ENCODE peak calls at places on chromosomes 6 and 20, in six cellular contexts. One of them, this sample, is unnamed.
A peak's percentile ranks its signal among the peaks of the same experiment; 100 is the strongest.

GRCh38 chr6:113402541-113402940 is 454.6 kb upstream of the MARCKS start:
- DNase-seq in uterus: no peak
- DNase-seq in astrocyte of the spinal cord: no peak
- DNase-seq in MM.1S: no peak
- DNase-seq in right atrium auricular region: no peak
- DNase-seq in right lobe of liver: no peak
- DNase-seq in this sample: no peak

GRCh38 chr20:63553933-63554290 is at the start of gene FNDC11:
- DNase-seq in astrocyte of the spinal cord: peak; percentile 10
- DNase-seq in MM.1S: no peak
- DNase-seq in right atrium auricular region: no peak
- DNase-seq in right lobe of liver: no peak
- DNase-seq in uterus: no peak
- DNase-seq in this sample: peak; percentile 61

GRCh38 chr6:144307880-144308279 is 22.7 kb downstream of the UTRN start:
- DNase-seq in uterus: no peak
- DNase-seq in right atrium auricular region: no peak
- DNase-seq in MM.1S: no peak
- DNase-seq in right lobe of liver: no peak
- DNase-seq in astrocyte of the spinal cord: no peak
- DNase-seq in this sample: no peak

GRCh38 chr6:46305833-46306232 is 135.1 kb upstream of the ENPP5 start:
- DNase-seq in MM.1S: peak; percentile 38
- DNase-seq in astrocyte of the spinal cord: no peak
- DNase-seq in uterus: no peak
- DNase-seq in right atrium auricular region: no peak
- DNase-seq in right lobe of liver: no peak
- DNase-seq in this sample: no peak

GRCh38 chr6:29728173-29728879 is 5.1 kb downstream of the HLA-F start:
- DNase-seq in uterus: no peak
- DNase-seq in right atrium auricular region: no peak
- DNase-seq in MM.1S: no peak
- DNase-seq in right lobe of liver: no peak
- DNase-seq in astrocyte of the spinal cord: no peak
- DNase-seq in this sample: no peak

GRCh38 chr6:7730003-7730402 is 4.1 kb downstream of the BMP6 start:
- DNase-seq in MM.1S: no peak
- DNase-seq in right atrium auricular region: no peak
- DNase-seq in right lobe of liver: no peak
- DNase-seq in astrocyte of the spinal cord: no peak
- DNase-seq in uterus: no peak
- DNase-seq in this sample: no peak

GRCh38 chr6:157530724-157531168 is 149.8 kb downstream of the ZDHHC14 start:
- DNase-seq in uterus: no peak
- DNase-seq in astrocyte of the spinal cord: no peak
- DNase-seq in MM.1S: no peak
- DNase-seq in right lobe of liver: no peak
- DNase-seq in right atrium auricular region: no peak
- DNase-seq in this sample: no peak

GRCh38 chr6:26327450-26328264 is 37.3 kb upstream of the BTN3A2 start:
- DNase-seq in right lobe of liver: no peak
- DNase-seq in MM.1S: no peak
- DNase-seq in uterus: no peak
- DNase-seq in astrocyte of the spinal cord: peak; percentile 89
- DNase-seq in right atrium auricular region: no peak
- DNase-seq in this sample: peak; percentile 87

GRCh38 chr6:131258010-131258652 is 122.9 kb downstream of the AKAP7 start:
- DNase-seq in MM.1S: no peak
- DNase-seq in uterus: no peak
- DNase-seq in astrocyte of the spinal cord: no peak
- DNase-seq in right lobe of liver: no peak
- DNase-seq in right atrium auricular region: no peak
- DNase-seq in this sample: no peak

GRCh38 chr20:24034820-24035219 is 46.2 kb upstream of the GGTLC1 start:
- DNase-seq in right lobe of liver: peak; percentile 82
- DNase-seq in uterus: no peak
- DNase-seq in right atrium auricular region: no peak
- DNase-seq in MM.1S: peak; percentile 29
- DNase-seq in astrocyte of the spinal cord: no peak
- DNase-seq in this sample: peak; percentile 6

GRCh38 chr20:49447946-49448809 is 34.3 kb downstream of the KCNB1 start:
- DNase-seq in astrocyte of the spinal cord: peak; percentile 23
- DNase-seq in right atrium auricular region: peak; percentile 78
- DNase-seq in uterus: peak; percentile 32
- DNase-seq in right lobe of liver: no peak
- DNase-seq in MM.1S: no peak
- DNase-seq in this sample: no peak

GRCh38 chr6:16758163-16758975 is 2.9 kb downstream of the ATXN1 start:
- DNase-seq in MM.1S: no peak
- DNase-seq in uterus: no peak
- DNase-seq in right lobe of liver: no peak
- DNase-seq in astrocyte of the spinal cord: peak; percentile 53
- DNase-seq in right atrium auricular region: no peak
- DNase-seq in this sample: peak; percentile 47

GRCh38 chr6:16759181-16759645 is 2.0 kb downstream of the ATXN1 start:
- DNase-seq in astrocyte of the spinal cord: peak; percentile 54
- DNase-seq in right lobe of liver: no peak
- DNase-seq in MM.1S: no peak
- DNase-seq in uterus: no peak
- DNase-seq in right atrium auricular region: no peak
- DNase-seq in this sample: peak; percentile 40

GRCh38 chr6:16760536-16761468 is at the start of gene ATXN1:
- DNase-seq in uterus: peak; percentile 81
- DNase-seq in astrocyte of the spinal cord: no peak
- DNase-seq in right atrium auricular region: no peak
- DNase-seq in right lobe of liver: peak; percentile 78
- DNase-seq in MM.1S: peak; percentile 44
- DNase-seq in this sample: peak; percentile 73

GRCh38 chr6:16761469-16762264 is 407 bp upstream of the ATXN1 start:
- DNase-seq in right lobe of liver: peak; percentile 94
- DNase-seq in MM.1S: peak; percentile 85
- DNase-seq in astrocyte of the spinal cord: peak; percentile 95
- DNase-seq in right atrium auricular region: peak; percentile 88
- DNase-seq in uterus: peak; percentile 92
- DNase-seq in this sample: peak; percentile 95

GRCh38 chr6:16759646-16760535 is 1.4 kb downstream of the ATXN1 start:
- DNase-seq in MM.1S: peak; percentile 82
- DNase-seq in astrocyte of the spinal cord: peak; percentile 91
- DNase-seq in right lobe of liver: peak; percentile 96
- DNase-seq in uterus: peak; percentile 94
- DNase-seq in right atrium auricular region: peak; percentile 93
- DNase-seq in this sample: peak; percentile 97
- TF ChIP-seq CTCF in MM.1S: peak; percentile 7
- TF ChIP-seq CTCF in astrocyte of the spinal cord: peak; percentile 7
- TF ChIP-seq CTCF in right lobe of liver: peak; percentile 5
- TF ChIP-seq CTCF in uterus: peak; percentile 20
- TF ChIP-seq CTCF in right atrium auricular region: no peak
- TF ChIP-seq CTCF in this sample: no peak

DNA sequence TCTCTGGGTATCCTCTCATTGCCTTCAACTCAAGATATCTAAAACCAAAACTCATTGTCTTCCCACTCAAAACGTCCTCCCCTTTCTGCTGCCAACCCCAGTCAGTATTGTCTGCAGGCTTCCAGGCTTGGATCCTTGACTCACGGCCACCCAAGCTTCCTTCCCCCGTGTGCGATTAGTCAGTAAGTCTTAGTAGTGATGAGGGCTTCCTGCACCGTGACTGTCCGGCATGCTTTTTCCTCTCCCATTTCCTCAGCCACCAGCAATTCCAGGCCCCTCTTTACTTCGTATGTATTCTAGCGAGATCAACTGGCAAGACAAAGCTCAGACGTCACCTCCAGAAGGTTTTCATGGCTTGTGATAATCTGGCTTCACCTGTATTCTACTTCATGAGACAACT is 88.6 kb upstream of the DUSP22 start:
- DNase-seq in MM.1S: no peak
- DNase-seq in uterus: no peak
- DNase-seq in astrocyte of the spinal cord: no peak
- DNase-seq in right lobe of liver: no peak
- DNase-seq in right atrium auricular region: no peak
- DNase-seq in this sample: no peak
- H3K4me3 ChIP-seq in MM.1S: no peak overlapping the region
- H3K4me3 ChIP-seq in uterus: no peak overlapping the region
- H3K4me3 ChIP-seq in astrocyte of the spinal cord: no peak overlapping the region
- H3K4me3 ChIP-seq in right lobe of liver: no peak overlapping the region
- H3K4me3 ChIP-seq in right atrium auricular region: no peak overlapping the region
- H3K4me3 ChIP-seq in this sample: no peak overlapping the region

GRCh38 chr20:46406986-46407670 is 713 bp upstream of the ELMO2 start:
- DNase-seq in uterus: peak; percentile 60
- DNase-seq in astrocyte of the spinal cord: peak; percentile 7
- DNase-seq in right lobe of liver: peak; percentile 89
- DNase-seq in MM.1S: peak; percentile 71
- DNase-seq in right atrium auricular region: peak; percentile 75
- DNase-seq in this sample: peak; percentile 19

GRCh38 chr20:46408281-46408731 is 1.9 kb upstream of the ELMO2 start:
- DNase-seq in right atrium auricular region: no peak
- DNase-seq in astrocyte of the spinal cord: no peak
- DNase-seq in right lobe of liver: no peak
- DNase-seq in MM.1S: no peak
- DNase-seq in uterus: no peak
- DNase-seq in this sample: no peak

GRCh38 chr20:46407671-46407996 is 1.2 kb upstream of the ELMO2 start:
- DNase-seq in MM.1S: peak; percentile 27
- DNase-seq in astrocyte of the spinal cord: no peak
- DNase-seq in right lobe of liver: no peak
- DNase-seq in uterus: no peak
- DNase-seq in right atrium auricular region: no peak
- DNase-seq in this sample: no peak

GRCh38 chr20:46402236-46402886 is 4.1 kb downstream of the ELMO2 start:
- DNase-seq in MM.1S: no peak
- DNase-seq in uterus: no peak
- DNase-seq in right atrium auricular region: no peak
- DNase-seq in astrocyte of the spinal cord: peak; percentile 8
- DNase-seq in right lobe of liver: no peak
- DNase-seq in this sample: no peak

DNA sequence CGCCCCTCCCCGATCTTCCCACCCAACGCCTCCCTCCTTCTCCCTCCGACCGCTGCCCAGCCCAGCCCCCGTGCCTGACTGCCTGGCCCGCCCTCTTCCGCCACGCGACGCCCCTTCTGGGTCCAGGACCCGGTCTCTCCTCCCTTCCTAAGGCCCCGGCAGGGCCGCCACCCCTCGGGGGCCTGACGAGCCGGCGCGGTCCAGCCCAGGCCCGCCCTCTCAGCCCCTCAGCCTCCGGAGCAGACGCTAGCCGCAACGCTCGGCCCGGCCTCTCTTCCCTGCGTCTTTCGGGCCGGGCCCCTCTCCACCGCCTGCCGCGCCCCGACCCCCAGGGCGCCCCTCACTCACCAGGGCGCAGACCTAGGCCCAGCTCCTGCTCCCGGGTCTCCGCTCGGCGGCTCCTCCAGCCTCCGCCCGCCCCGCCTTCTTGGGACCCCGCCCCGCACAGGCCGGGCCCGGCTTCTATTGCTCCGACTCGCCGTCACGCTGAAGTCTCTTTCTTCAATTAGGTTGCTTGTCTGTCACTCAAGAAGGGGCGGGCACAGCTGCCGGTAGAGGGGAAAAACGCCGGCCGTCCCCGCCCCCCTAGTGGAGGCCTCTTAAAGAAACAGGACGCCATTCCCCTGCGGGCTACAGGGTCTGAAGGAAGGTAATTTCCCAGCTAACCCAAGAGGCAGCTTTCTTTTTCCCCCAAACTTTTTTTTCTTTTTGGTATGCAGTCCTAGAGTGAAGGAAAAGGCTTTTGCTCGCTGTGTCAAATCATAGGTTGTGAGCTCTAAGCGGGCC is at the start of gene ELMO2:
- DNase-seq in astrocyte of the spinal cord: peak; percentile 98
- DNase-seq in MM.1S: peak; percentile 97
- DNase-seq in uterus: peak; percentile 99
- DNase-seq in right lobe of liver: peak; percentile 98
- DNase-seq in right atrium auricular region: peak; percentile 99
- DNase-seq in this sample: peak; percentile 98
- TF ChIP-seq CTCF in astrocyte of the spinal cord: no peak
- TF ChIP-seq CTCF in MM.1S: no peak
- TF ChIP-seq CTCF in uterus: peak; percentile 19
- TF ChIP-seq CTCF in right lobe of liver: peak; percentile 13
- TF ChIP-seq CTCF in right atrium auricular region: no peak
- TF ChIP-seq CTCF in this sample: no peak

GRCh38 chr20:3653921-3654320 is 9.3 kb downstream of the GFRA4 start:
- DNase-seq in astrocyte of the spinal cord: no peak
- DNase-seq in right atrium auricular region: no peak
- DNase-seq in uterus: no peak
- DNase-seq in right lobe of liver: no peak
- DNase-seq in MM.1S: no peak
- DNase-seq in this sample: no peak
- H3K4me3 ChIP-seq in astrocyte of the spinal cord: no peak overlapping the region
- H3K4me3 ChIP-seq in right atrium auricular region: no peak overlapping the region
- H3K4me3 ChIP-seq in uterus: no peak overlapping the region
- H3K4me3 ChIP-seq in right lobe of liver: no peak overlapping the region
- H3K4me3 ChIP-seq in MM.1S: no peak overlapping the region
- H3K4me3 ChIP-seq in this sample: no peak overlapping the region

DNA sequence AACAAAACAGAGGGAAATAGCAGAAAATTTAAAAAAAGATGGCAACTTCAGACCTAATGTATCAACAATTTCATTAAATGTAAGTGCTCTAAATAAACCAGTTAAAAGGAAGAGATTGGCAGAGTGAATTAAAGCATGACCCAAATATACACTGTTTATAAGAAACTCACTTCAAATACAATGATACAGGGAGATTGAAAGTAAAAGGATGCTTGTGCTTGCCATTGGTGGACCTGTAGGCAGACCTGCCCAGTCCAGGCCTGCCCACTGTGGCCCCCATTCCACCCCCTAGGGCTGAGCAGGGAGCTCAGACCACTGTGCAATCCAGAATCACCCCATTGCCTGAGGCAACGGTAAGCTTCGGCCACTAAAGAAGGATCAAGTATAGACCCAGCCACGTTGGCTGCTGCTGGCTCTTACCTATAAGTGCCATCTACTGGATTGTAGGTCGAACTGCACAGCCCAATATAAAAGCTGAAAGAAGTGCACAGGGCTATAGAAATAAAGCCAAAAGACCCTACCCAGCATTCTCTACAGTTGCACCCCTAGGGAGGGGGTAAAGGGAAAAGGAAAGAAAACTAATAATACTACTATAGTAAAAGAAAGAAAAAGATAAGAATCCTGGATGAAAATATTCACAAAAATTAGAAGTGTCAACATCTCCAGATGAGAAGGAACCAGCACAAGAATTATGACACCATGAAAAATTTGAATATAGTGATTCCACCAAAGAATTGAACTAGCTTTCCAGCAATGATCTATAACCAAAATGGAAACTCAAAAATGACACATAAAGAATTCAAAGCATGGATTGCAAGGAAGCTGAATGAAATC is 36.1 kb downstream of the PSMB1 start:
- DNase-seq in right atrium auricular region: no peak
- DNase-seq in astrocyte of the spinal cord: peak; percentile 79
- DNase-seq in right lobe of liver: no peak
- DNase-seq in MM.1S: peak; percentile 44
- DNase-seq in uterus: peak; percentile 24
- DNase-seq in this sample: peak; percentile 64
- TF ChIP-seq CTCF in right atrium auricular region: peak; percentile 47
- TF ChIP-seq CTCF in astrocyte of the spinal cord: peak; percentile 88
- TF ChIP-seq CTCF in right lobe of liver: peak; percentile 82
- TF ChIP-seq CTCF in MM.1S: peak; percentile 59
- TF ChIP-seq CTCF in uterus: peak; percentile 61
- TF ChIP-seq CTCF in this sample: peak; percentile 87

DNA sequence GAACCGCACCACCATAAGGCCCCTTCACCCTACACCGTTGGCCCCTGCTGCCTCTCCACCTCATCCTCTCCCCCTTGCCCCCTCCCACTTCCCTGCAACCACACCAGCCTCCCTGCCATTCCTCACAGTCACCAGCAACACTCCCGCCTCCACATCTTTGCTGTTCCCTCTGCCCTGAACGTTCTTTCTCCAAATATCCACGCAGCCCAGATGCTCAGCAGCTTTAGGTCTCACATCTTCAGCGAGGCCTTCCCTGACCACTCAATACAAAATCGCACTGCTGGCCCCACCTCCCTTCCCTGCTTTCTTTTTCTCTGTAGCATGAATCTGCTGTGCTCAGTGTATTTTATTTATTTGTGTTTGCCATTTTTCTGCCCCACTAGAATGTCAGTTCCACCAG is 20.5 kb downstream of the ITPR3 start:
- DNase-seq in MM.1S: no peak
- DNase-seq in right lobe of liver: no peak
- DNase-seq in uterus: no peak
- DNase-seq in astrocyte of the spinal cord: no peak
- DNase-seq in right atrium auricular region: no peak
- DNase-seq in this sample: peak; percentile 52
- H3K4me3 ChIP-seq in MM.1S: no peak overlapping the region
- H3K4me3 ChIP-seq in right lobe of liver: no peak overlapping the region
- H3K4me3 ChIP-seq in uterus: no peak overlapping the region
- H3K4me3 ChIP-seq in astrocyte of the spinal cord: no peak overlapping the region
- H3K4me3 ChIP-seq in right atrium auricular region: no peak overlapping the region
- H3K4me3 ChIP-seq in this sample: no peak overlapping the region